ENCODE peak calls at places on chromosome X, in five cellular contexts. D, T, B, Y and I are unnamed samples.

GRCh38 chrX:29237972-29238371 is 650.7 kb downstream of the IL1RAPL1 start:
- DNase-seq in D (no peak), T (no peak), B (no peak), Y (no peak), I (no peak)

GRCh38 chrX:149284616-149285015 is 220.5 kb downstream of the IDS start:
- DNase-seq in D (no peak), T (no peak), B (no peak), Y (no peak), I (no peak)

GRCh38 chrX:41482153-41482850 is 35.2 kb downstream of the NYX start:
- DNase-seq in D (no peak), T (no peak), B (no peak), Y (peak; percentile 17), I (peak; percentile 56)

GRCh38 chrX:143363419-143363818 is 153.9 kb downstream of the SPANXN3 start:
- DNase-seq in D (no peak), T (no peak), B (no peak), Y (no peak), I (no peak)

GRCh38 chrX:6448003-6448402 is 86.9 kb downstream of the VCX3A start:
- DNase-seq in D (no peak), T (no peak), B (peak; percentile 23), Y (no peak), I (no peak)

GRCh38 chrX:107823456-107823855 is 2.2 kb upstream of the MID2 start:
- DNase-seq in D (no peak), T (no peak), B (peak; percentile 83), Y (peak; percentile 85), I (peak; percentile 84)

GRCh38 chrX:17922303-17922702 is 61.2 kb upstream of the RAI2 start:
- DNase-seq in D (no peak), T (no peak), B (no peak), Y (no peak), I (no peak)

GRCh38 chrX:131944936-131945902 is 77.9 kb upstream of the STK26 start:
- DNase-seq in D (no peak), T (no peak), B (no peak), Y (no peak), I (no peak)

GRCh38 chrX:77938083-77938482 is 27.6 kb downstream of the ATP7A start:
- DNase-seq in D (no peak), T (no peak), B (no peak), Y (no peak), I (no peak)

GRCh38 chrX:133999013-133999705 is 13.8 kb upstream of the GPC3 start:
- DNase-seq in D (no peak), T (no peak), B (no peak), Y (no peak), I (no peak)

GRCh38 chrX:129749069-129749468 is 10.3 kb downstream of the XPNPEP2 start:
- DNase-seq in D (no peak), T (no peak), B (no peak), Y (no peak), I (no peak)

GRCh38 chrX:101602077-101602476 is 15.7 kb downstream of the ARMCX6 start:
- DNase-seq in D (no peak), T (no peak), B (peak; percentile 19), Y (peak; percentile 83), I (peak; percentile 52)

GRCh38 chrX:12920990-12921389 is 14.6 kb downstream of the TLR8 start:
- DNase-seq in D (no peak), T (no peak), B (no peak), Y (no peak), I (no peak)

GRCh38 chrX:152843852-152844251 is 13.0 kb downstream of the NSDHL start:
- DNase-seq in D (no peak), T (no peak), B (no peak), Y (no peak), I (no peak)

GRCh38 chrX:148290041-148290440 is 210.4 kb upstream of the AFF2 start:
- DNase-seq in D (no peak), T (no peak), B (no peak), Y (peak; percentile 0), I (no peak)

GRCh38 chrX:108163333-108164082 is 71.9 kb downstream of the ATG4A start:
- DNase-seq in D (no peak), T (no peak), B (no peak), Y (no peak), I (no peak)

GRCh38 chrX:150476183-150476699 is 92.2 kb upstream of the MTM1 start:
- DNase-seq in D (no peak), T (no peak), B (peak; percentile 40), Y (peak; percentile 43), I (no peak)

GRCh38 chrX:39850630-39851152 is 247.1 kb downstream of the BCOR start:
- DNase-seq in D (no peak), T (no peak), B (peak; percentile 46), Y (peak; percentile 55), I (no peak)

GRCh38 chrX:133674726-133675470 is 259.6 kb upstream of the GPC4 start:
- DNase-seq in D (no peak), T (no peak), B (no peak), Y (no peak), I (no peak)

GRCh38 chrX:16666541-16666940 is 16.6 kb downstream of the S100G start:
- DNase-seq in D (no peak), T (no peak), B (peak; percentile 63), Y (peak; percentile 75), I (peak; percentile 78)

GRCh38 chrX:17024896-17025295 is 78.4 kb downstream of the REPS2 start:
- DNase-seq in D (no peak), T (peak; percentile 50), B (no peak), Y (no peak), I (no peak)

GRCh38 chrX:16148896-16149295 is 18.4 kb upstream of the MAGEB17 start:
- DNase-seq in D (no peak), T (no peak), B (peak; percentile 25), Y (no peak), I (no peak)

GRCh38 chrX:41603591-41603990 is 85.2 kb upstream of the GPR34 start:
- DNase-seq in D (no peak), T (no peak), B (no peak), Y (no peak), I (no peak)

GRCh38 chrX:14359316-14359715 is 170.0 kb upstream of the GLRA2 start:
- DNase-seq in D (no peak), T (no peak), B (no peak), Y (no peak), I (peak; percentile 66)

GRCh38 chrX:49246541-49246940 is 11.3 kb downstream of the CCDC22 start:
- DNase-seq in D (no peak), T (no peak), B (no peak), Y (no peak), I (peak; percentile 48)

GRCh38 chrX:45710081-45710801 is 509.6 kb upstream of the DIPK2B start:
- DNase-seq in D (no peak), T (no peak), B (peak; percentile 99), Y (peak; percentile 97), I (peak; percentile 84)

GRCh38 chrX:120560405-120560841 is 339 bp downstream of the CUL4B start:
- DNase-seq in D (peak; percentile 19), T (no peak), B (peak; percentile 49), Y (peak; percentile 58), I (no peak)

GRCh38 chrX:69317721-69318120 is 152.5 kb upstream of the PJA1 start:
- DNase-seq in D (no peak), T (no peak), B (no peak), Y (no peak), I (no peak)

GRCh38 chrX:139909716-139910115 is 23.1 kb downstream of the ATP11C start:
- DNase-seq in D (no peak), T (no peak), B (no peak), Y (no peak), I (no peak)

GRCh38 chrX:52422884-52423283 is 54.1 kb downstream of the XAGE2 start:
- DNase-seq in D (no peak), T (no peak), B (peak; percentile 76), Y (peak; percentile 88), I (peak; percentile 54)

GRCh38 chrX:130120321-130120731 is 10.0 kb upstream of the ELF4 start:
- DNase-seq in D (no peak), T (no peak), B (no peak), Y (no peak), I (no peak)

GRCh38 chrX:134604701-134605271 is 53.5 kb downstream of the PLAC1 start:
- DNase-seq in D (no peak), T (no peak), B (peak; percentile 39), Y (peak; percentile 47), I (peak; percentile 74)

GRCh38 chrX:65707153-65707552 is 39.7 kb downstream of the MSN start:
- DNase-seq in D (no peak), T (no peak), B (no peak), Y (no peak), I (no peak)

GRCh38 chrX:45849261-45849660 is 648.6 kb upstream of the DIPK2B start:
- DNase-seq in D (no peak), T (no peak), B (peak; percentile 91), Y (peak; percentile 87), I (peak; percentile 90)

GRCh38 chrX:3549442-3549875 is 164.0 kb downstream of the PRKX start:
- DNase-seq in D (no peak), T (no peak), B (no peak), Y (peak; percentile 66), I (peak; percentile 76)

DNA sequence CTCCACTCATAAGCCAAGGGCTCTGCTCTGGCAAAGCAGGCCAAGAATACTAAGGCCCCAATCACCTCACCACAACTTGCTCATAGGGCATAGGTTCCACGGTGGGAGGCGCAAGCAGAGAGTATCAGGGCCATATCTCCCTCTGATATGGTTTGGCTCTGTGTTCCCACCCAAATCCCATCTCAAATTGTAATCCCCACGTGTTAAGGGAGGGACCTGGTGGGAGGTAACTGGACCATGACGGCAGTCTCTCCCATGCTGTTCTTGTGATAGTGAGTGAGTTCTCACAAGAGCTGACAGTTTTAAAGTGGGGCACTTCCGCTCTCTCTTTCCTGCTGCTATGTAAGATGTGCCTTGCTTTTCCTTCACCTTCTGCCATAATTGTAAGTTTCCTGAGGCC is 88.7 kb downstream of the SHROOM4 start:
- DNase-seq in D (no peak), T (no peak), B (no peak), Y (no peak), I (no peak)
- H3K4me3 ChIP-seq in D (no peak overlapping the region), T (no peak overlapping the region), B (no peak overlapping the region), Y (no peak overlapping the region), I (no peak overlapping the region)

DNA sequence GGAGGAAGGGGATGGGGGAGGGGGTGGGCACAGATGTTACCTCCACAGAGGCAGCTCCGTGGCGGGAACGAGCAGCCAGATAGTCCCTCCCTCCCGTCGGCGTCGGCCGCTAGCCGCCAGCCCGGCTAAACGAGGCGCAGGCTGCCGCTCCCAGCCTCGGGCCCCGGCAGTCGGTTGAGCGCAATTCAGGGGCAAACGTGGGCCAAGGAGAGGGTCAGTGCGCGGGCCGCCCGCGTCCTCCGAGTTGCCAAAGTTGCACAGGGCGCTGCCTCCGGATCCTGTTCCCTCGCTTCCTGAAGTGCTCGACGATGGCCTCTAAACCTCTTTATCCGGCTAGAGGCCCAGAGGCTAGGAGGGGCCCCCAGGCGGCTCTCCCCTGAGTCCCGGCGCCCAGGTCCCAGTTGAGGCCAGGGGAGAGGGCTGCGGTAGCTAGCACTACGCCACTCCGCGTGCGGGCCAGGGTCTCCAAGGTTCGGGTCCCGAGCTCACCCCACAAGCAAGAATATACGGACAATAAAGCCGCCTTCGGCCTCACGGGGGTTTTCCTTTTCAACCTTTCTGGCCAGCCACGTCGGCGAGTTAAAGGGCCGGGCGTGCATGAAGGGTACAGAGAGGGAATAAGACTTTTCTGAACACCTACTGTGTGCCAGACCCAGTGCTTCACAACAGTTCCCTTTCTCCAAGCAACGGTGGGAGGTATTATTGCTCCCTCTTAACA is 138.7 kb upstream of the ZIC3 start:
- DNase-seq in D (no peak), T (no peak), B (no peak), Y (no peak), I (no peak)
- H3K4me3 ChIP-seq in D (no peak overlapping the region), T (peak overlapping the region; percentile 43), B (no peak overlapping the region), Y (peak overlapping the region; percentile 56), I (peak overlapping the region; percentile 64)

GRCh38 chrX:43664258-43664657 is 8.2 kb downstream of the MAOA start:
- DNase-seq in D (no peak), T (no peak), B (no peak), Y (no peak), I (no peak)
- H3K4me3 ChIP-seq in D (no peak overlapping the region), T (no peak overlapping the region), B (no peak overlapping the region), Y (no peak overlapping the region), I (no peak overlapping the region)

GRCh38 chrX:619451-619811 is 11.2 kb upstream of the SHOX start:
- DNase-seq in D (peak; percentile 1), T (no peak), B (no peak), Y (no peak), I (no peak)
- H3K4me3 ChIP-seq in D (no peak overlapping the region), T (no peak overlapping the region), B (no peak overlapping the region), Y (no peak overlapping the region), I (no peak overlapping the region)